ENCODE peak calls at places on chromosome 15, in eight cellular contexts. One of them, this sample, is unnamed.

GRCh38 chr15:35123743-35124142 is 38.6 kb upstream of the NANOGP8 start:
- DNase-seq in stimulated activated naive CD8-positive, alpha-beta T cell treated with anti-CD3 and anti-CD28 coated beads, Interleukin-15, amount 100 ng/mL, for 72 hours: no peak
- DNase-seq in skeletal muscle cell: no peak
- DNase-seq in NCI-H1436: no peak
- DNase-seq in endothelial cell: no peak
- DNase-seq in T-cell: no peak
- DNase-seq in DMS 273 treated with DMSO at 0.1 percent for 48 hours: no peak
- DNase-seq in activated T-cell treated with anti-CD3 and anti-CD28 coated beads, Interleukin-2, amount 50 U/mL, for 1 hour: no peak
- DNase-seq in this sample: no peak

GRCh38 chr15:86139828-86140227 is 60.2 kb downstream of the AGBL1 start:
- DNase-seq in stimulated activated naive CD8-positive, alpha-beta T cell treated with anti-CD3 and anti-CD28 coated beads, Interleukin-15, amount 100 ng/mL, for 72 hours: no peak
- DNase-seq in skeletal muscle cell: no peak
- DNase-seq in NCI-H1436: no peak
- DNase-seq in endothelial cell: no peak
- DNase-seq in T-cell: no peak
- DNase-seq in DMS 273 treated with DMSO at 0.1 percent for 48 hours: no peak
- DNase-seq in activated T-cell treated with anti-CD3 and anti-CD28 coated beads, Interleukin-2, amount 50 U/mL, for 1 hour: no peak
- DNase-seq in this sample: no peak

GRCh38 chr15:52789601-52790165 is 453 bp downstream of the ONECUT1 start:
- DNase-seq in stimulated activated naive CD8-positive, alpha-beta T cell treated with anti-CD3 and anti-CD28 coated beads, Interleukin-15, amount 100 ng/mL, for 72 hours: no peak
- DNase-seq in skeletal muscle cell: no peak
- DNase-seq in NCI-H1436: no peak
- DNase-seq in endothelial cell: peak; percentile 36
- DNase-seq in T-cell: no peak
- DNase-seq in DMS 273 treated with DMSO at 0.1 percent for 48 hours: no peak
- DNase-seq in activated T-cell treated with anti-CD3 and anti-CD28 coated beads, Interleukin-2, amount 50 U/mL, for 1 hour: peak; percentile 23
- DNase-seq in this sample: no peak

GRCh38 chr15:91954211-91954804 is 100.8 kb downstream of the SLCO3A1 start:
- DNase-seq in stimulated activated naive CD8-positive, alpha-beta T cell treated with anti-CD3 and anti-CD28 coated beads, Interleukin-15, amount 100 ng/mL, for 72 hours: no peak
- DNase-seq in skeletal muscle cell: no peak
- DNase-seq in NCI-H1436: no peak
- DNase-seq in endothelial cell: no peak
- DNase-seq in T-cell: no peak
- DNase-seq in DMS 273 treated with DMSO at 0.1 percent for 48 hours: no peak
- DNase-seq in activated T-cell treated with anti-CD3 and anti-CD28 coated beads, Interleukin-2, amount 50 U/mL, for 1 hour: no peak
- DNase-seq in this sample: no peak

GRCh38 chr15:99721104-99721778 is 12.0 kb downstream of the LYSMD4 start:
- DNase-seq in stimulated activated naive CD8-positive, alpha-beta T cell treated with anti-CD3 and anti-CD28 coated beads, Interleukin-15, amount 100 ng/mL, for 72 hours: peak; percentile 15
- DNase-seq in skeletal muscle cell: no peak
- DNase-seq in NCI-H1436: no peak
- DNase-seq in endothelial cell: no peak
- DNase-seq in T-cell: no peak
- DNase-seq in DMS 273 treated with DMSO at 0.1 percent for 48 hours: no peak
- DNase-seq in activated T-cell treated with anti-CD3 and anti-CD28 coated beads, Interleukin-2, amount 50 U/mL, for 1 hour: no peak
- DNase-seq in this sample: no peak

GRCh38 chr15:44715142-44715796 is 4.0 kb downstream of the B2M start:
- DNase-seq in stimulated activated naive CD8-positive, alpha-beta T cell treated with anti-CD3 and anti-CD28 coated beads, Interleukin-15, amount 100 ng/mL, for 72 hours: no peak
- DNase-seq in skeletal muscle cell: no peak
- DNase-seq in NCI-H1436: no peak
- DNase-seq in endothelial cell: no peak
- DNase-seq in T-cell: no peak
- DNase-seq in DMS 273 treated with DMSO at 0.1 percent for 48 hours: no peak
- DNase-seq in activated T-cell treated with anti-CD3 and anti-CD28 coated beads, Interleukin-2, amount 50 U/mL, for 1 hour: no peak
- DNase-seq in this sample: no peak

GRCh38 chr15:36688310-36689102 is 109.1 kb downstream of the CDIN1 start:
- DNase-seq in stimulated activated naive CD8-positive, alpha-beta T cell treated with anti-CD3 and anti-CD28 coated beads, Interleukin-15, amount 100 ng/mL, for 72 hours: no peak
- DNase-seq in skeletal muscle cell: no peak
- DNase-seq in NCI-H1436: no peak
- DNase-seq in endothelial cell: no peak
- DNase-seq in T-cell: no peak
- DNase-seq in DMS 273 treated with DMSO at 0.1 percent for 48 hours: no peak
- DNase-seq in activated T-cell treated with anti-CD3 and anti-CD28 coated beads, Interleukin-2, amount 50 U/mL, for 1 hour: no peak
- DNase-seq in this sample: no peak

GRCh38 chr15:52481915-52482314 is 46.8 kb downstream of the MYO5A start:
- DNase-seq in stimulated activated naive CD8-positive, alpha-beta T cell treated with anti-CD3 and anti-CD28 coated beads, Interleukin-15, amount 100 ng/mL, for 72 hours: peak; percentile 53
- DNase-seq in skeletal muscle cell: peak; percentile 63
- DNase-seq in NCI-H1436: no peak
- DNase-seq in endothelial cell: no peak
- DNase-seq in T-cell: peak; percentile 76
- DNase-seq in DMS 273 treated with DMSO at 0.1 percent for 48 hours: no peak
- DNase-seq in activated T-cell treated with anti-CD3 and anti-CD28 coated beads, Interleukin-2, amount 50 U/mL, for 1 hour: no peak
- DNase-seq in this sample: no peak

GRCh38 chr15:92733934-92734521 is 78.5 kb upstream of the FAM174B start:
- DNase-seq in stimulated activated naive CD8-positive, alpha-beta T cell treated with anti-CD3 and anti-CD28 coated beads, Interleukin-15, amount 100 ng/mL, for 72 hours: peak; percentile 42
- DNase-seq in skeletal muscle cell: no peak
- DNase-seq in NCI-H1436: peak; percentile 40
- DNase-seq in endothelial cell: no peak
- DNase-seq in T-cell: no peak
- DNase-seq in DMS 273 treated with DMSO at 0.1 percent for 48 hours: peak; percentile 22
- DNase-seq in activated T-cell treated with anti-CD3 and anti-CD28 coated beads, Interleukin-2, amount 50 U/mL, for 1 hour: peak; percentile 29
- DNase-seq in this sample: peak; percentile 21

This sample was measured in adrenal gland.